ENCODE peak calls at places on chromosomes 7 and 10, in seven cellular contexts. Y is sigmoid colon; E is ascending aorta; C is naive thymus-derived CD4-positive, alpha-beta T cell; A is heart left ventricle; B is Jurkat, Clone E6-1; R is stomach. T is an unnamed sample.

GRCh38 chr10:69123306-69123746 is 652 bp upstream of the VPS26A start:
- DNase-seq in Y (no peak), E (no peak), C (no peak), A (no peak), B (no peak), R (peak), T (peak)

GRCh38 chr7:127932496-127932895 is 98.7 kb downstream of the LRRC4 start:
- DNase-seq in Y (no peak), E (no peak), C (no peak), A (no peak), B (no peak), R (no peak), T (no peak)

GRCh38 chr10:102773986-102774385 is 30.2 kb downstream of the WBP1L start:
- DNase-seq in Y (no peak), E (no peak), C (peak), A (peak), B (peak), R (no peak), T (no peak)

GRCh38 chr10:79090134-79090803 is 21.5 kb downstream of the ZMIZ1 start:
- DNase-seq in Y (no peak), E (no peak), C (no peak), A (no peak), B (no peak), R (no peak), T (no peak)

GRCh38 chr10:29688230-29688634 is 53.5 kb upstream of the SVIL start:
- DNase-seq in Y (no peak), E (no peak), C (no peak), A (no peak), B (no peak), R (no peak), T (peak)

GRCh38 chr10:49162761-49163160 is 25.4 kb downstream of the TMEM273 start:
- DNase-seq in Y (no peak), E (peak), C (no peak), A (no peak), B (no peak), R (no peak), T (no peak)

GRCh38 chr10:68561804-68562649 is 1.9 kb downstream of the TET1 start:
- DNase-seq in Y (no peak), E (no peak), C (no peak), A (no peak), B (no peak), R (no peak), T (no peak)

GRCh38 chr10:128530301-128530700 is 404.1 kb upstream of the MKI67 start:
- DNase-seq in Y (no peak), E (no peak), C (no peak), A (no peak), B (peak), R (no peak), T (no peak)

GRCh38 chr7:155881471-155882350 is 69.4 kb upstream of the SHH start:
- DNase-seq in Y (peak), E (peak), C (no peak), A (no peak), B (no peak), R (peak), T (no peak)

GRCh38 chr10:6409982-6410694 is 169.9 kb downstream of the PRKCQ start:
- DNase-seq in Y (no peak), E (no peak), C (peak), A (no peak), B (peak), R (no peak), T (peak)

GRCh38 chr10:131167036-131167860 is 144.3 kb downstream of the TCERG1L start:
- DNase-seq in Y (peak), E (no peak), C (no peak), A (no peak), B (no peak), R (peak), T (no peak)

GRCh38 chr10:7475046-7475860 is 64.4 kb upstream of the SFMBT2 start:
- DNase-seq in Y (peak), E (no peak), C (no peak), A (peak), B (no peak), R (no peak), T (no peak)

GRCh38 chr7:124765401-124766352 is at the start of gene GPR37:
- DNase-seq in Y (peak), E (peak), C (peak), A (peak), B (peak), R (peak), T (peak)

GRCh38 chr7:108181073-108181985 is 51.2 kb upstream of the LAMB4 start:
- DNase-seq in Y (no peak), E (no peak), C (peak), A (no peak), B (peak), R (no peak), T (peak)

GRCh38 chr10:78015546-78015945 is 13.8 kb downstream of the POLR3A start:
- DNase-seq in Y (no peak), E (no peak), C (no peak), A (peak), B (no peak), R (no peak), T (no peak)

GRCh38 chr10:114547466-114547865 is 110.6 kb downstream of the ABLIM1 start:
- DNase-seq in Y (no peak), E (no peak), C (no peak), A (no peak), B (no peak), R (peak), T (no peak)
- H3K4me3 ChIP-seq in Y (no peak), E (no peak), C (no peak), A (no peak), B (no peak), R (no peak), T (no peak)

GRCh38 chr7:11633325-11633724 is 198.7 kb downstream of the THSD7A start:
- DNase-seq in Y (no peak), E (no peak), C (no peak), A (no peak), B (no peak), R (no peak), T (no peak)

GRCh38 chr7:11636274-11636673 is 195.7 kb downstream of the THSD7A start:
- DNase-seq in Y (no peak), E (no peak), C (no peak), A (no peak), B (no peak), R (no peak), T (no peak)

GRCh38 chr7:11642841-11643240 is 189.2 kb downstream of the THSD7A start:
- DNase-seq in Y (no peak), E (no peak), C (no peak), A (no peak), B (no peak), R (no peak), T (no peak)

GRCh38 chr7:11638026-11638774 is 193.8 kb downstream of the THSD7A start:
- DNase-seq in Y (no peak), E (no peak), C (no peak), A (no peak), B (no peak), R (no peak), T (no peak)
- H3K4me3 ChIP-seq in Y (no peak), E (no peak), C (no peak), A (no peak), B (no peak), R (no peak), T (no peak)

GRCh38 chr7:18004372-18004771 is 23.3 kb downstream of the PRPS1L1 start:
- DNase-seq in Y (no peak), E (no peak), C (no peak), A (no peak), B (no peak), R (no peak), T (no peak)
- H3K4me3 ChIP-seq in Y (no peak), E (no peak), C (no peak), A (no peak), B (no peak), R (no peak), T (no peak)

GRCh38 chr10:116848032-116848911 is 1.0 kb upstream of the ENO4 start:
- DNase-seq in Y (no peak), E (no peak), C (no peak), A (no peak), B (no peak), R (no peak), T (no peak)
- H3K4me3 ChIP-seq in Y (peak), E (peak), C (no peak), A (peak), B (no peak), R (peak), T (peak)

GRCh38 chr7:140475747-140476333 is 3.5 kb downstream of the MKRN1 start:
- DNase-seq in Y (peak), E (no peak), C (peak), A (peak), B (peak), R (peak), T (no peak)
- H3K4me3 ChIP-seq in Y (no peak), E (no peak), C (no peak), A (no peak), B (no peak), R (no peak), T (no peak)

GRCh38 chr7:4714767-4715384 is 32.8 kb downstream of the FOXK1 start:
- DNase-seq in Y (no peak), E (no peak), C (no peak), A (no peak), B (no peak), R (no peak), T (no peak)
- H3K4me3 ChIP-seq in Y (no peak), E (peak), C (no peak), A (no peak), B (no peak), R (no peak), T (no peak)

GRCh38 chr10:46285300-46285699 is 1.5 kb upstream of the ANTXRL start:
- DNase-seq in Y (peak), E (peak), C (no peak), A (peak), B (no peak), R (no peak), T (no peak)
- H3K4me3 ChIP-seq in Y (peak), E (peak), C (peak), A (peak), B (peak), R (peak), T (peak)

GRCh38 chr10:60998932-60999331 is 54.9 kb upstream of the RHOBTB1 start:
- DNase-seq in Y (no peak), E (no peak), C (no peak), A (no peak), B (no peak), R (peak), T (no peak)

GRCh38 chr10:61001731-61002122 is 57.7 kb upstream of the RHOBTB1 start:
- DNase-seq in Y (no peak), E (no peak), C (no peak), A (no peak), B (no peak), R (no peak), T (no peak)

GRCh38 chr10:61000769-61001730 is 57.1 kb upstream of the RHOBTB1 start:
- DNase-seq in Y (peak), E (no peak), C (no peak), A (no peak), B (no peak), R (peak), T (no peak)
- H3K4me3 ChIP-seq in Y (peak), E (peak), C (no peak), A (peak), B (no peak), R (peak), T (peak)

GRCh38 chr7:39621784-39622411 is 1.5 kb upstream of the RALA start:
- DNase-seq in Y (no peak), E (no peak), C (no peak), A (no peak), B (no peak), R (no peak), T (no peak)
- H3K4me3 ChIP-seq in Y (no peak), E (peak), C (no peak), A (no peak), B (no peak), R (no peak), T (no peak)

DNA sequence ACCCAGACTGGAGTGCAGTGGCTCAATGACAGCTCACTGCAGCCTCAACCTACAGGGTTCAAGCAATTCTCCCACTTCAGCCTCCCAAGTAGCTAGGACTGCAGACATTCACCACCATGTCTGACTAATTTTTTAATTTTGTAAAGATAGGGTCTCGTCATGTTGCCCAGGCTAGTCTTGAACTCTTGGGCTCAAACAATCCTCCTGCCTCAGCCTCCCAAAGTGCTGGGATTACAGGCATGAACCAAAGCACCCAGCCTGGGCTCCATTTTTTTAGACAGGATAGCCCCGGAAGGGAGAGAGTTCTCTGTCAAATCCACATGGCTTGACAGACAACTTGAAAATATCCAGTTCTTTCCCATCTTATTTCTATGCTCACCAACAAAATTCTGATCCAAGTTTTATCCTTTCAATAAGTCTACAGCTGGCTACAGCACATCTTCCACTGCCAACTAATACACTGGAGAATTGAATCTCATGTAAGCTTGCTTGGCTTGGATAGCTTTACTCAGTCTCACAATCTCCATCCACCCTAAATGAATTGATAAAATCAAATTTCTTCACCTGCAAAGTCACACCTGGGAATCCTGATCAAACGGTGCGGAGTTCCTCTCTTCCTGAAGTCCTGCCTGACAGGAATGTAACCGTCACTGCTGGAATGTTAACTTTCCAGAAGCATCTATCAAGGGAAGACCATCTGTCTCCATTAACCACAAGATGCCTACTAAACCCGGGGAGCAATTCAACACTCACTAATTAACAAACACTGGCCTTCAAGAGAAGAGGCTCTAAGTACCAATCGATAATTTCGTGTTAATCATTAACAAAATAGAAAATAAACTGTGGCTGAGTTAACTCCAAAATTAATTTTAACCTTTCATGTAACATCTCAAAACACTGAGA is 239.7 kb upstream of the MKLN1 start:
- DNase-seq in Y (no peak), E (no peak), C (no peak), A (no peak), B (no peak), R (no peak), T (no peak)
- H3K4me3 ChIP-seq in Y (no peak), E (no peak), C (no peak), A (no peak), B (no peak), R (no peak), T (no peak)

T was measured in skeletal muscle cell.